ENCODE peak calls at places on chromosome 20, in ten cellular contexts. Y is PC-3, E is H1, P is pancreas, C is OCI-LY7, R is A549, M is breast epithelium, L is IMR-90, W is gastrocnemius medialis, B is tibial nerve. X is an unnamed sample.

GRCh38 chr20:23361108-23361650 is 803 bp upstream of the GZF1 start:
- DNase-seq in E (no peak), M (no peak), R (peak; percentile 49), L (peak; percentile 24), Y (peak; percentile 26), W (no peak), P (no peak), C (no peak), B (peak; percentile 21), X (no peak)

GRCh38 chr20:51700809-51701285 is 67.3 kb downstream of the ATP9A start:
- DNase-seq in L (peak; percentile 45), P (no peak), W (no peak), R (peak; percentile 74), Y (peak; percentile 92), B (peak; percentile 38), M (no peak), C (peak; percentile 57), E (no peak), X (no peak)

GRCh38 chr20:59997886-59998285 is 39.7 kb downstream of the CDH26 start:
- DNase-seq in B (no peak), P (no peak), W (no peak), E (no peak), L (no peak), M (no peak), R (no peak), Y (no peak), C (no peak), X (no peak)

GRCh38 chr20:373171-373890 is 7.2 kb upstream of the TRIB3 start:
- DNase-seq in Y (peak; percentile 48), P (no peak), L (peak; percentile 92), B (no peak), C (no peak), W (no peak), M (no peak), R (peak; percentile 93), E (no peak), X (no peak)

GRCh38 chr20:2699775-2700413 is 7.3 kb downstream of the EBF4 start:
- DNase-seq in P (no peak), C (no peak), B (no peak), R (no peak), L (no peak), Y (no peak), W (no peak), E (no peak), M (no peak), X (no peak)

GRCh38 chr20:12660918-12661317 is 347.9 kb upstream of the SPTLC3 start:
- DNase-seq in W (no peak), C (no peak), R (no peak), L (no peak), M (no peak), P (no peak), B (no peak), Y (no peak), E (peak; percentile 33), X (no peak)

GRCh38 chr20:3768342-3769130 is 983 bp upstream of the ADISSP start:
- DNase-seq in P (peak; percentile 71), B (peak; percentile 61), L (peak; percentile 81), W (peak; percentile 44), M (peak; percentile 53), C (peak; percentile 88), Y (peak; percentile 76), E (no peak), R (peak; percentile 90), X (no peak)

GRCh38 chr20:10524034-10524476 is 89.0 kb downstream of the SLX4IP start:
- DNase-seq in W (peak; percentile 51), R (no peak), L (peak; percentile 41), B (peak; percentile 66), C (no peak), M (no peak), E (no peak), P (peak; percentile 31), Y (no peak), X (no peak)

GRCh38 chr20:17723301-17723691 is 23.5 kb downstream of the BANF2 start:
- DNase-seq in C (no peak), M (no peak), L (no peak), Y (no peak), W (no peak), R (no peak), B (no peak), P (no peak), E (no peak), X (no peak)

GRCh38 chr20:19453781-19454310 is 241.4 kb downstream of the SLC24A3 start:
- DNase-seq in M (no peak), W (no peak), P (no peak), L (no peak), E (no peak), Y (no peak), C (no peak), R (no peak), B (no peak), X (no peak)

GRCh38 chr20:17678295-17678694 is 3.7 kb downstream of the RRBP1 start:
- DNase-seq in W (no peak), C (no peak), Y (no peak), B (no peak), E (no peak), L (no peak), M (no peak), R (no peak), P (no peak), X (no peak)

GRCh38 chr20:41650221-41650948 is 32.2 kb upstream of the CHD6 start:
- DNase-seq in Y (peak; percentile 91), W (no peak), E (no peak), M (no peak), C (peak; percentile 24), B (no peak), P (no peak), L (no peak), R (no peak), X (no peak)

GRCh38 chr20:61435184-61435822 is 183.2 kb downstream of the CDH4 start:
- DNase-seq in E (no peak), Y (no peak), W (no peak), R (no peak), M (no peak), P (no peak), C (no peak), L (no peak), B (no peak), X (no peak)

GRCh38 chr20:61437280-61438206 is 185.5 kb downstream of the CDH4 start:
- DNase-seq in E (no peak), Y (no peak), P (no peak), W (no peak), L (peak; percentile 90), M (peak; percentile 61), B (no peak), C (no peak), R (no peak), X (no peak)

GRCh38 chr20:61436674-61437279 is 184.7 kb downstream of the CDH4 start:
- DNase-seq in W (no peak), Y (no peak), M (peak; percentile 40), L (peak; percentile 58), C (no peak), B (no peak), P (no peak), R (peak; percentile 32), E (peak; percentile 96), X (no peak)

GRCh38 chr20:61435823-61436220 is 183.8 kb downstream of the CDH4 start:
- DNase-seq in R (no peak), E (no peak), M (no peak), C (no peak), W (no peak), Y (no peak), P (no peak), B (no peak), L (no peak), X (no peak)

GRCh38 chr20:61436268-61436667 is 184.2 kb downstream of the CDH4 start:
- DNase-seq in M (no peak), B (no peak), L (peak; percentile 61), R (no peak), E (no peak), C (no peak), P (no peak), Y (no peak), W (no peak), X (no peak)
- H3K4me3 ChIP-seq in M (no peak overlapping the region), B (no peak overlapping the region), L (no peak overlapping the region), R (no peak overlapping the region), E (no peak overlapping the region), C (no peak overlapping the region), P (no peak overlapping the region), Y (no peak overlapping the region), W (no peak overlapping the region), X (no peak overlapping the region)

DNA sequence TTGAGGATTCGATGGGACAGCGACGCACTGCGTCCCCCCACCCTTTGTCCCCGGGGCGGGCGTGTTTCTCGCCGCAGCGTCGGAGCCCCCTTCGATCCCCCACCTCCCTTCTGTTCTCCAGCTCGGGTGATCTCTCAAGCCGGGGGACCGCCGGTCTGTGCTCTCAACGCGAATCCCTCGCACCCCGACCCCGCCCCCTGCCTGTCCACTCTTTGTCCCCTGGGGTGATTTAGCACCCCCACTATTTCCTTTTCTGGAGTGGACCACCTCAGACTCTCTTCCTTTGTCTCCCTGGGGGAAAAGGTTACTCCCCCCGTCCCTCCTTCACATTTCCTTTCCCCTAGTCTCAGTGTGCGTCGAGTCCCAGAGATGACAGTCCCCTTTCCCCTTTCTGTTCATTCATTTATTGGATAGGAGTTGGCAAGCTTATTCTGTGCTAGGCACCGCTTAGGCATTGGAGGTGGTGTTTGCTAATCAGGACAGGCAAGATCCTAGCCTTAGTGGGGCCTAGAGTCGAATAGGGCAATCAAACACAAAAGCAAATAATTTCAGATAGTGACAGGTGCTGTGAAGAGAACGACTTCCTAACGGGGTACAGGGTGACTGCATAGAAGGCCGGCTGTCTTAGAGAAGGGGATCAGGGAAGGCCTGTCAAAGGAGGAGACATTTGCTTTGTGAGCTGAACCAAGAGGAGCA is 671 bp downstream of the PTPN1 start:
- DNase-seq in Y (peak; percentile 42), E (no peak), C (no peak), R (no peak), M (peak; percentile 18), P (peak; percentile 44), W (no peak), B (no peak), L (no peak), X (no peak)
- H3K4me1 ChIP-seq in Y (peaks cover 40% of the 10 kb centered on the region), E (peaks cover 3% of the 10 kb centered on the region), C (peaks cover 25% of the 10 kb centered on the region), R (peaks cover 36% of the 10 kb centered on the region), M (no peaks in the 10 kb centered on the region), P (peaks cover 25% of the 10 kb centered on the region), W (peaks cover 51% of the 10 kb centered on the region), B (peaks cover 56% of the 10 kb centered on the region), L (peaks cover 13% of the 10 kb centered on the region), X (peaks cover 32% of the 10 kb centered on the region)

DNA sequence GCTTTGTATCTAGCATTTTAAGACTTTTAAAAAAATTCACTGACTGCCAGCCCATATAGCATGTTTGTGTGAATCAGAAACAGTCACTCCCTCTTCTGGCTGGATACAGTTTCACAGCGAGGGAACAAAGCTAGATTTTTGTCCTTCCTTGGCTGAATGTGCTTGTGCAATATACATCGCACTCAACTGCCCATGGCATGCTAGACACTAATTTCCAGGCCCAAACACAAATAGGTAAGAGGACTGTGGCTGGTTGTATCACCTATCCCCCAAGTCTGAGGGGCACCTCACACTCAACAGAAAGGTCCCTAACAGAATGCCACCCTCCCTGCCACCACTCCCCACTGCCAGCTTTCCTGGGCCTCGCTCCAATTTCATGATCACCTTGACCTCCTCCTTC is 16.2 kb upstream of the BLCAP start:
- DNase-seq in C (no peak), W (no peak), R (peak; percentile 42), P (no peak), E (no peak), Y (peak; percentile 87), L (peak; percentile 54), M (no peak), B (no peak), X (no peak)
- TF ChIP-seq CTCF in C (peak; percentile 60), W (no peak), R (peak; percentile 32), P (no peak), E (no peak), Y (peak; percentile 72), L (peak; percentile 53), M (no peak), B (peak; percentile 9), X (no peak)

DNA sequence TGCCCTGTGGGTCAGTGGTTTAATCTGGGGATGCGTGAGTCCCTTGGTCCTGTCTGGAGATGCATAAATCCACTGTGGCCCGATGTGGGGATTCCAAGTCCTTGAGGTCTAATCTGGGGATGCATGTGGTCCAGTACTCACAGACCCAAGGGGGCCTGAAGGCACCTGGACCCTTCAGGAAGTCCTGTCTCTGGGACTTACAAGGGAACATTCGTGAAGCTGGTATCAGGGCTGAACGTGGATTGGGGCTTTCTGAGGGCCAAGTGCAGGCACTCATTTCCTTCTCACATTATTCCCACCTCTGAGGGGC is 25.2 kb upstream of the GTSF1L start:
- DNase-seq in C (no peak), P (no peak), B (no peak), E (no peak), R (no peak), Y (no peak), W (no peak), L (no peak), M (no peak), X (no peak)
- H3K4me3 ChIP-seq in C (peak overlapping the region; percentile 11), P (no peak overlapping the region), B (no peak overlapping the region), E (no peak overlapping the region), R (no peak overlapping the region), Y (no peak overlapping the region), W (no peak overlapping the region), L (no peak overlapping the region), M (no peak overlapping the region), X (no peak overlapping the region)

X was measured in esophagus squamous epithelium.